ENCODE peak calls at places on chromosomes 11 and 22, in five cellular contexts. T, P, S, J and O are unnamed samples.

GRCh38 chr11:112128483-112129121 is 35.3 kb downstream of the IL18 start:
- DNase-seq in T (no peak), P (no peak), S (no peak), J (peak; percentile 80), O (peak; percentile 34)

GRCh38 chr11:114440971-114441810 is 1.9 kb downstream of the REXO2 start:
- DNase-seq in T (no peak), P (no peak), S (no peak), J (no peak), O (no peak)

GRCh38 chr11:131614514-131615085 is 244.2 kb downstream of the NTM start:
- DNase-seq in T (no peak), P (no peak), S (no peak), J (no peak), O (no peak)

GRCh38 chr11:12787847-12788246 is 113.6 kb downstream of the TEAD1 start:
- DNase-seq in T (no peak), P (no peak), S (no peak), J (peak; percentile 93), O (no peak)

GRCh38 chr11:117830674-117831351 is 6.3 kb upstream of the FXYD2 start:
- DNase-seq in T (no peak), P (peak; percentile 3), S (peak; percentile 47), J (no peak), O (no peak)

GRCh38 chr11:83956119-83956697 is 670.0 kb upstream of the CCDC90B start:
- DNase-seq in T (no peak), P (no peak), S (no peak), J (no peak), O (no peak)

GRCh38 chr22:48694296-48694883 is 1133.3 kb downstream of the BRD1 start:
- DNase-seq in T (no peak), P (no peak), S (no peak), J (no peak), O (no peak)

GRCh38 chr11:77669848-77670511 is 32.4 kb upstream of the CLNS1A start:
- DNase-seq in T (no peak), P (no peak), S (no peak), J (peak; percentile 68), O (no peak)

GRCh38 chr11:118398797-118399564 is 2.4 kb upstream of the ATP5MG start:
- DNase-seq in T (no peak), P (no peak), S (peak; percentile 85), J (no peak), O (no peak)

GRCh38 chr11:561148-562003 is 606 bp downstream of the RASSF7 start:
- DNase-seq in T (no peak), P (no peak), S (peak; percentile 63), J (peak; percentile 23), O (no peak)

GRCh38 chr11:17735823-17736772 is 1.5 kb downstream of the KCNC1 start:
- DNase-seq in T (peak; percentile 63), P (no peak), S (peak; percentile 45), J (no peak), O (no peak)

GRCh38 chr11:8928981-8929615 is 3.6 kb downstream of the C11orf16 start:
- DNase-seq in T (no peak), P (no peak), S (no peak), J (peak; percentile 45), O (no peak)

GRCh38 chr11:19311306-19312030 is 70.7 kb upstream of the E2F8 start:
- DNase-seq in T (peak; percentile 74), P (peak; percentile 71), S (peak; percentile 49), J (peak; percentile 13), O (peak; percentile 69)

DNA sequence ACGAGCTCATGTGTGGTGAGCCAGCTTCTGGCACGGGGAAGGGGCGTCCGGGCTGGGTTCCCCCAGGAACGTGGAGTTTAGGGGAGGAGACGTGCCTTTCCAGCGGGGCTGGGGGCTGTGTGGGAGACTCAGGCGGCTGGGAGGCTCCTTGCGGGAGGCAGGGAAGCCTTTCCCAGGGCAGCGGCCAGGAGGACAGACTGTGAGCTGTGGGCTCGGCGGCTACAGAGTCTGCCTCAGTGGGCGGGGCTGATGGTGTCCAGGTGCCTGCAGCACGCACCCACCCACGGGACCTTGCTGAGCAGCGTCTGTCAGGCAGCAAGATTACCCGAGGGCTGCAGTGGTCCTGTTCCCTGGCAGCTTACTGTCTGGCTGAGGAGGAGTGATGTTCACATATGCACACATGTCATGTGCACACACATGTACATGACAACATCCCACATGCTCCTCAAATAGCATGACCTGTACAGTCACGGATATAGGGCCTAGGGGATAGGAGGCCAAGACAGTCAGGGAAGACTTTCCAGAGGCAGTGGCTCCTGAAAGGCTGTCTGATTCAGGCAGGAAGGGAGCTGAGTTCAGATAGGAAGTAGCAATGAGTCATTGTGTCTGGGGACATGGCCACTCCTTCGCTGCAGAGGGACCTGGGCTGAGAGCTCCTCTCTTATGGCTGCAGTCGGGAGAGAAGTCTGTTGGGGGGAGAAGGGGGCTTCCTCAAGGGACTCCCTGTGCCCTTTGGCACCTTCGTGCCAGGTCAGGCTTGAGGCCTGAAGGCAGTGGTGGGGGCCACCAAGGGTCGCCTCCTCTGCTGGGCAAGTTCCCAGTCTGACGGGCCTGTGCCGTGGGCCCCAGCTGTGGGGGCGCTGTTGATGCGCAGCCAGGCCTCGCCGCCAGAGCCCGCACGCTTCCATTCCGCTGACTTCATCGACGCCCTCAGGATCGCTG is 23.3 kb upstream of the PPP6R3 start:
- DNase-seq in T (no peak), P (peak; percentile 69), S (no peak), J (peak; percentile 76), O (no peak)
- H3K27ac ChIP-seq in T (no peak overlapping the region), P (peak overlapping the region; percentile 64), S (no peak overlapping the region), J (peak overlapping the region; percentile 1), O (no peak overlapping the region)

GRCh38 chr22:31244943-31245451 is 32.9 kb downstream of the LIMK2 start:
- DNase-seq in T (no peak), P (no peak), S (no peak), J (peak; percentile 17), O (no peak)
- H3K27ac ChIP-seq in T (no peak overlapping the region), P (no peak overlapping the region), S (no peak overlapping the region), J (no peak overlapping the region), O (no peak overlapping the region)

GRCh38 chr11:69468911-69469885 is 12.3 kb upstream of the LINC01488 start:
- DNase-seq in T (no peak), P (no peak), S (no peak), J (no peak), O (no peak)
- H3K27ac ChIP-seq in T (no peak overlapping the region), P (no peak overlapping the region), S (no peak overlapping the region), J (no peak overlapping the region), O (no peak overlapping the region)

DNA sequence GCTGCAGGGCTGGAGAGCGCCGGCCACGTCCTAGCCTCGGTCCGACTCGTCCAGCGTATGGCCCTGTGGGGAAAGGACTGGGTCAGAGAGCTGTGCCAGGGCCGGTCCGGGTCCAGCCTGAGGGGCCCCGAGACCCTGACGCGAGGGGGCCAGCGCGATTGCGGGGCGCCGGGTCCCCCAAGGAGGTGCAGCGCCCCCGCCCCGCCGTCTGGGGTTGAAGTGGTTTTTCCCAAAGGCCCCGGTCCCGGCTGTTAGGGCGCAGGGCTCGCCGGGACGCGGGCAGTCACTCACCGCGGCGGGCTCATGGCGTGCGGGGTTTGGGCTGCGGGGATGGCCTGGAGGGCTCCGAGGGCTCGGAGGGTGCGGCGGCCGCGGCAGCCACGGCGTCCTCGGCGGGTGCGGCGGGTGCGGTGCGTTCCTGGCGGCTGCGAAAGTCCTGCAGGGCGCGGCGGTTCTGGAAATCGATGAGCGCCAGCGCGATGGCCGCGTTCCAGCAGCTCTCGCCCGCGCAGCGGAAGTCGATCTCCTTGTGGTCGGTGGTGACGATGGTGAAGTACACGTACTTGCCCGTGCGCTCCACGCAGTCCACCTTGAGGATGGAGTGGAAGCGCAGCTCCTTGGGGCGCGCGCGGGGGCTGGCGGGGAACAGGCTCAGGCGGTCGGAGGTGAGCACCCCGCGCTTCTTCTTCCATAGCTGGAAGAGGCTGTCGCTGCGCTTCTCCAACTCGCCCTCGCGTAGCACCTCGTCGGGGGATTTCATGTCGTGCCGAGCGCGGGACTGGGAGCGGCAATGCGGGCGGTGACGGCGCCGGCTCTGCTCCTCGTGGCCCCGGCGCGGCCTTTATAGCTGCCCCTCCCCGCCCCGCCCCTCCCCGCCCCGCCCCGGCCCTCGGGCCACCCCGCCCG is at the start of gene PHLDA2:
- DNase-seq in T (peak; percentile 64), P (peak; percentile 39), S (peak; percentile 76), J (peak; percentile 87), O (no peak)
- H3K27ac ChIP-seq in T (no peak within 1 kb of the TSS), P (no peak within 1 kb of the TSS), S (peak within 1 kb of the TSS; percentile 31), J (peak within 1 kb of the TSS; percentile 94), O (no peak within 1 kb of the TSS)

GRCh38 chr11:67275606-67276409 is 9.5 kb downstream of the GRK2 start:
- DNase-seq in T (no peak), P (no peak), S (peak; percentile 52), J (no peak), O (no peak)
- H3K27ac ChIP-seq in T (no peak overlapping the region), P (peak overlapping the region; percentile 91), S (peak overlapping the region; percentile 47), J (no peak overlapping the region), O (peak overlapping the region; percentile 80)